ENCODE peak calls at places on chromosomes 2 and 18, in four cellular contexts. One of them, this sample, is unnamed.

GRCh38 chr2:134715932-134716643 is 2.7 kb downstream of the TMEM163 start:
- DNase-seq in fibroblast of lung: no peak
- DNase-seq in neuronal stem cell: no peak
- DNase-seq in neural progenitor cell: no peak
- DNase-seq in this sample: peak

GRCh38 chr2:241273552-241273988 is 41.9 kb downstream of the HDLBP start:
- DNase-seq in fibroblast of lung: no peak
- DNase-seq in neuronal stem cell: no peak
- DNase-seq in neural progenitor cell: peak
- DNase-seq in this sample: peak

GRCh38 chr18:56869189-56869777 is 218.1 kb downstream of the WDR7 start:
- DNase-seq in fibroblast of lung: peak
- DNase-seq in neuronal stem cell: no peak
- DNase-seq in neural progenitor cell: peak
- DNase-seq in this sample: peak

GRCh38 chr2:156622491-156622890 is 186.3 kb downstream of the GPD2 start:
- DNase-seq in fibroblast of lung: no peak
- DNase-seq in neuronal stem cell: no peak
- DNase-seq in neural progenitor cell: no peak
- DNase-seq in this sample: no peak

GRCh38 chr2:173326806-173327205 is 27.9 kb upstream of the CDCA7 start:
- DNase-seq in fibroblast of lung: no peak
- DNase-seq in neuronal stem cell: no peak
- DNase-seq in neural progenitor cell: no peak
- DNase-seq in this sample: no peak

GRCh38 chr2:100875516-100876230 is 55.7 kb downstream of the NPAS2 start:
- DNase-seq in fibroblast of lung: no peak
- DNase-seq in neuronal stem cell: peak
- DNase-seq in neural progenitor cell: peak
- DNase-seq in this sample: no peak

GRCh38 chr18:35500113-35500512 is 2.4 kb upstream of the INO80C start:
- DNase-seq in fibroblast of lung: no peak
- DNase-seq in neuronal stem cell: no peak
- DNase-seq in neural progenitor cell: no peak
- DNase-seq in this sample: peak

GRCh38 chr18:44238449-44238848 is 442.2 kb upstream of the SETBP1 start:
- DNase-seq in fibroblast of lung: no peak
- DNase-seq in neuronal stem cell: no peak
- DNase-seq in neural progenitor cell: no peak
- DNase-seq in this sample: no peak

GRCh38 chr2:99081886-99082285 is 59.6 kb upstream of the C2orf15 start:
- DNase-seq in fibroblast of lung: no peak
- DNase-seq in neuronal stem cell: no peak
- DNase-seq in neural progenitor cell: no peak
- DNase-seq in this sample: peak

GRCh38 chr2:8168876-8169275 is 513.0 kb upstream of the ID2 start:
- DNase-seq in fibroblast of lung: no peak
- DNase-seq in neuronal stem cell: no peak
- DNase-seq in neural progenitor cell: no peak
- DNase-seq in this sample: no peak

GRCh38 chr18:39611381-39612090 is 2045.9 kb upstream of the CELF4 start:
- DNase-seq in fibroblast of lung: no peak
- DNase-seq in neuronal stem cell: no peak
- DNase-seq in neural progenitor cell: no peak
- DNase-seq in this sample: no peak

GRCh38 chr2:9205481-9205880 is 1.1 kb upstream of the ASAP2 start:
- DNase-seq in fibroblast of lung: no peak
- DNase-seq in neuronal stem cell: no peak
- DNase-seq in neural progenitor cell: no peak
- DNase-seq in this sample: no peak

GRCh38 chr2:201404699-201405275 is 46.5 kb downstream of the TRAK2 start:
- DNase-seq in fibroblast of lung: no peak
- DNase-seq in neuronal stem cell: no peak
- DNase-seq in neural progenitor cell: no peak
- DNase-seq in this sample: no peak

GRCh38 chr2:40244251-40245010 is 207.5 kb downstream of the SLC8A1 start:
- DNase-seq in fibroblast of lung: peak
- DNase-seq in neuronal stem cell: peak
- DNase-seq in neural progenitor cell: peak
- DNase-seq in this sample: peak

GRCh38 chr2:207051345-207051959 is 112.1 kb downstream of the CPO start:
- DNase-seq in fibroblast of lung: no peak
- DNase-seq in neuronal stem cell: no peak
- DNase-seq in neural progenitor cell: no peak
- DNase-seq in this sample: no peak

GRCh38 chr18:59616501-59616900 is 80.7 kb downstream of the CCBE1 start:
- DNase-seq in fibroblast of lung: no peak
- DNase-seq in neuronal stem cell: no peak
- DNase-seq in neural progenitor cell: no peak
- DNase-seq in this sample: no peak

GRCh38 chr2:149692837-149693518 is 105.4 kb upstream of the MMADHC start:
- DNase-seq in fibroblast of lung: peak
- DNase-seq in neuronal stem cell: no peak
- DNase-seq in neural progenitor cell: no peak
- DNase-seq in this sample: no peak

GRCh38 chr2:127670957-127671290 is 4.4 kb downstream of the LIMS2 start:
- DNase-seq in fibroblast of lung: no peak
- DNase-seq in neuronal stem cell: no peak
- DNase-seq in neural progenitor cell: no peak
- DNase-seq in this sample: no peak

GRCh38 chr2:61575447-61575859 is 37.3 kb upstream of the XPO1 start:
- DNase-seq in fibroblast of lung: no peak
- DNase-seq in neuronal stem cell: no peak
- DNase-seq in neural progenitor cell: no peak
- DNase-seq in this sample: no peak

GRCh38 chr2:73036779-73037165 is 34.7 kb downstream of the SFXN5 start:
- DNase-seq in fibroblast of lung: no peak
- DNase-seq in neuronal stem cell: no peak
- DNase-seq in neural progenitor cell: no peak
- DNase-seq in this sample: peak

DNA sequence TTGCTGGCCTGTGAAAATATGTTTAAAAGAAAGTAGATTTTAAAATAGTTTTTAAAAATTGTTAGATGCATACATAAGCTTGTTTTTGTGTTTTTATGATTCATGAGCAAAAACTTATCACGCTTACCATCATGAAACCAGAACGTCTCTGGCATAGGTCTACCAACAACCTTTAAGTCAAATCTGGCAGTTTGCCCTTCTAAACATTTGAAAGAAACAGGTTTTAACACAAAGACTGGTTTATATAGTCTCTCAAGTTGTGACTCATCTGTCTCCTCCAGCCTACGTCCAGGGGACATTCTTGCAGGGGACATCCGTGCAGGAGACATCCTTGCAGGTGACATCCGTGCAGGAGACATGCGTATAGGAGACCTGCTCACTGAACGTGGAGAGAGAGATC is 29.6 kb downstream of the TTN start:
- DNase-seq in fibroblast of lung: no peak
- DNase-seq in neuronal stem cell: no peak
- DNase-seq in neural progenitor cell: no peak
- DNase-seq in this sample: no peak
- H3K4me3 ChIP-seq in fibroblast of lung: no peak
- H3K4me3 ChIP-seq in neuronal stem cell: no peak
- H3K4me3 ChIP-seq in neural progenitor cell: no peak
- H3K4me3 ChIP-seq in this sample: no peak

DNA sequence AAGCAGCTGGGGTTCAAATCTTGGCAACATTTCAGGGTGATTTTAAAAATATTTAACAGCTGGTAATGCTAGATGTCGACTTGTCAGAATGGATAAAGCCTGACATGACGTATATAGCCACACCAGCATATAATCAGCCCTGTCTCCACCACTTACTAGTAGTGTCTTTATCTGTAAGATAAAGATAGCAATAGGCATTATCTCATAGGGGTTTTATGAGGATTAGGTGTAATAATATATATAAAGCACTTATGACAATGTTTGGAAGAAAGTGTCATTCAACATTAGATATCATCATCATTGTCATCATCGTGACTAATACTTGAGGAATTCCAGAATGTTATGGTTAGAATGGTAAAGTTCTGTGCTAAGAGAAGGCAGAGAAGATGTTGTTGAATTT is 369.0 kb upstream of the CWC22 start:
- DNase-seq in fibroblast of lung: peak
- DNase-seq in neuronal stem cell: no peak
- DNase-seq in neural progenitor cell: no peak
- DNase-seq in this sample: no peak
- H3K27ac ChIP-seq in fibroblast of lung: no peak
- H3K27ac ChIP-seq in neuronal stem cell: no peak
- H3K27ac ChIP-seq in neural progenitor cell: no peak
- H3K27ac ChIP-seq in this sample: no peak

DNA sequence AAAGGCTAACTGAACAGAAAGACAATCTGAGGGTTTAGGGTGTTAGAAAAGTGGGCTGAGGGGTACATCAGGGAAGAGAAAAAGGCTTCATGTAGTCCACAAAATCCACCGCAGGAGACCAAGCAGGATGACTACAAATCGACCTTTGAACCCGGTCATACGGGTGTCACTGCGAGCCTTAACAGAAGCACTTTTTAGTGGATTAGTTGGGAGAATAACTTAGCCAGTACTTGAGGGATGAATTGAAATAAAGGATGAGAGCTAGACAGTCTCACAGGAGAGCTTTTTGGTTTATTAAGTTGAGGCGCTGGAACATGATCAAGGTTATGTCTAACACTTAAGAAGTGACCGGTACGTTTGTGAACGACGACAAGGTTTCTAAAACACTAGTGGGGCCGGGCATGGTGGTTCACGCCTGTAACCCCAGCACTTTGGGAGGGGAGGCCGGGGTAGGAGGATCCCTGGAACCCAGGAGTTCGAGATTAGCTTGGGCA is 217.7 kb downstream of the MCFD2 start:
- DNase-seq in fibroblast of lung: no peak
- DNase-seq in neuronal stem cell: no peak
- DNase-seq in neural progenitor cell: peak
- DNase-seq in this sample: peak
- H3K9ac ChIP-seq in fibroblast of lung: no peak
- H3K9ac ChIP-seq in neuronal stem cell: no peak
- H3K9ac ChIP-seq in neural progenitor cell: no peak
- H3K9ac ChIP-seq in this sample: no peak

DNA sequence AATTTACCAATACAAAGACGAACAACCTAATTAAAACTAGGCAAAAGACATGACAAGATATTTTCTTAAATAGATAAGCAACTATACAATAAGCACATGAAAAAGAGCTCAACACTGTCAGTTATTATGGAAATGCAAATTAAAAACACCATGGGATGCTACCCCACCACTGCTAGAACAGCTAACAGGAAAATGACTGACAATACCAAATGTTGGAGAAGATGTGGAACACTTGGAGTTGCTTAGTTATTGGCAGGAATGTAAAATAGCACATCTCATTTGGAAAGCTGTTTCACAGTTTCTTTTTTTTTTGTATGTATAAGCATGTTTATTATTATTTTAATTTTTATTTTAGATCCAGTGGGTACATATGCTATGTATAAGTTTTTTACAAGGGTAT is 84.4 kb downstream of the CYRIA start:
- DNase-seq in fibroblast of lung: no peak
- DNase-seq in neuronal stem cell: no peak
- DNase-seq in neural progenitor cell: no peak
- DNase-seq in this sample: no peak
- H3K4me3 ChIP-seq in fibroblast of lung: no peak
- H3K4me3 ChIP-seq in neuronal stem cell: no peak
- H3K4me3 ChIP-seq in neural progenitor cell: no peak
- H3K4me3 ChIP-seq in this sample: no peak

GRCh38 chr2:36423172-36423571 is 67.6 kb downstream of the CRIM1 start:
- DNase-seq in fibroblast of lung: no peak
- DNase-seq in neuronal stem cell: no peak
- DNase-seq in neural progenitor cell: no peak
- DNase-seq in this sample: no peak

GRCh38 chr2:36420569-36421164 is 65.1 kb downstream of the CRIM1 start:
- DNase-seq in fibroblast of lung: no peak
- DNase-seq in neuronal stem cell: no peak
- DNase-seq in neural progenitor cell: no peak
- DNase-seq in this sample: no peak

GRCh38 chr2:36423619-36424120 is 68.1 kb downstream of the CRIM1 start:
- DNase-seq in fibroblast of lung: no peak
- DNase-seq in neuronal stem cell: no peak
- DNase-seq in neural progenitor cell: no peak
- DNase-seq in this sample: no peak

GRCh38 chr2:36427790-36428243 is 72.2 kb downstream of the CRIM1 start:
- DNase-seq in fibroblast of lung: no peak
- DNase-seq in neuronal stem cell: no peak
- DNase-seq in neural progenitor cell: no peak
- DNase-seq in this sample: peak

DNA sequence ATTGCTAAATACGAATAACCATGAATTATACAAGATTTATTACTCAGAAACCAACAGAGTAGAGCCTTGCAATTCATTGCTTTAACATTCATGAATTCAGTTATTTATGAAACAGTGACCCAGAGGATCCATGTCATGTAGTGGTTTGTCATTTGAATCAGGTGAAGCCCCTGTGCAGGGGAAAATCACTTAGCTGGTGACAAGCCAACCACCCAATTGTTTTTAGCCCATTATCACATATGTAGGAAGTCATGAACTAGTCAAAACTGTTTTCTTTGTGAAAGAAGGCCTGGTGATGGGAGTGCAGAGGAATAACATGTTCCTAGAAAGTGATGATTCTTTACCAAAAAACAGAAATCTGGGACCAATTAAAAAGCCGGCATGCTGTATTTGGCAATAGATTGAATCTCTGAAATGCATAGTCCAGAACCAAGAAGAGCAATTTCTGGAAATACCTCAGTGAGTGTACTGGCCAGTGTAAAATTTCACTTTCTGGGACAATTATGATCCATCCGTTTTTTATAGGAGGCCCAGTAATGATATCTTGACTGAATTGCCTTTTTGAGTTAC is 70.3 kb downstream of the CRIM1 start:
- DNase-seq in fibroblast of lung: no peak
- DNase-seq in neuronal stem cell: no peak
- DNase-seq in neural progenitor cell: no peak
- DNase-seq in this sample: no peak
- H3K27ac ChIP-seq in fibroblast of lung: no peak
- H3K27ac ChIP-seq in neuronal stem cell: no peak
- H3K27ac ChIP-seq in neural progenitor cell: no peak
- H3K27ac ChIP-seq in this sample: no peak

DNA sequence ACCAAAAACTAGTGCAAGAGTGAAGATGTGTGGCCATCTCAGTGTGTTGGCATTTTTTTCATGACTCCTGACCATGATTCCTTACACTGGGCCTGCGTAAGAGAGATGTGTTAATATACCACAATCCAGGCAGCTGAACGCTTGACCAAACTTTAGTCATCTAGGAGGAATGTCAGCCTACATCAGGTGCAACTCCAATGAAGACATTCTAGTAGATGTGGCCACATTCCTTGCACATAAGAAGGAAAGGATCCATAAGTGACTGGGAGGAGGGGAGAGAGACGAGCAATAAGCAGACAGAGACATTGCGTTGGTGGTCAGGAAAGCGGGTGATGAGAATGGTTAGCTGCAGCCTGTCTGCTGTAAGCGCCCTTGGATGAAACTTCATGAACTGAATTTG is 42.6 kb downstream of the CYRIA start:
- DNase-seq in fibroblast of lung: peak
- DNase-seq in neuronal stem cell: no peak
- DNase-seq in neural progenitor cell: no peak
- DNase-seq in this sample: no peak
- H3K9ac ChIP-seq in fibroblast of lung: no peak
- H3K9ac ChIP-seq in neuronal stem cell: no peak
- H3K9ac ChIP-seq in neural progenitor cell: no peak
- H3K9ac ChIP-seq in this sample: no peak